ENCODE peak calls at places on chromosome 11, in five cellular contexts. J is stimulated activated CD4-positive, alpha-beta T cell treated with anti-CD3 and anti-CD28 coated beads, Interleukin-1b, Interleukin-23, amount 100 ng/mL, for 48 hours; E is uterus; I is psoas muscle; K is GM06990. A is an unnamed sample.

GRCh38 chr11:116454020-116454645 is 318.7 kb downstream of the BUD13 start:
- DNase-seq in K (no peak), J (peak), I (no peak), E (peak), A (no peak)

GRCh38 chr11:44773351-44773965 is 46.7 kb downstream of the TSPAN18 start:
- DNase-seq in J (no peak), E (peak), K (no peak), I (no peak), A (peak)

GRCh38 chr11:94310191-94310875 is 6.0 kb downstream of the IZUMO1R start:
- DNase-seq in I (no peak), K (no peak), E (no peak), J (no peak), A (no peak)

GRCh38 chr11:126035718-126036117 is 26.9 kb downstream of the CDON start:
- DNase-seq in K (no peak), I (no peak), J (no peak), E (no peak), A (no peak)

GRCh38 chr11:44047931-44048431 is at the start of gene ACCSL:
- DNase-seq in J (no peak), E (no peak), K (no peak), I (no peak), A (no peak)

GRCh38 chr11:17719028-17719939 is at the start of gene MYOD1:
- DNase-seq in E (no peak), K (no peak), J (no peak), I (peak), A (no peak)

GRCh38 chr11:64059339-64060176 is 23.8 kb downstream of the FLRT1 start:
- DNase-seq in J (no peak), K (no peak), I (no peak), E (no peak), A (no peak)

GRCh38 chr11:7621090-7621489 is 52.2 kb downstream of the CYB5R2 start:
- DNase-seq in K (no peak), E (no peak), J (no peak), I (no peak), A (no peak)

A was measured in ovary.